ENCODE peak calls at places on chromosomes 1 and 21, in nine cellular contexts. F is nephron progenitor cell, T is LoVo, G is GM18507, N is stromal cell of bone marrow, A is cardiac muscle cell, E is DMS53, W is neuronal stem cell, L is activated T-helper 1 cell treated with Interleukin-2 at 50 U/mL for 16 hours. R is an unnamed sample.

GRCh38 chr1:99269321-99269720 is 5.0 kb downstream of the PLPPR4 start:
- DNase-seq in F (no peak), T (no peak), G (no peak), N (no peak), A (no peak), E (no peak), W (no peak), L (no peak), R (no peak)

GRCh38 chr1:114094303-114094663 is 59.4 kb downstream of the SYT6 start:
- DNase-seq in F (no peak), T (no peak), G (no peak), N (peak), A (peak), E (no peak), W (no peak), L (no peak), R (no peak)

GRCh38 chr1:54519709-54520108 is 28.3 kb upstream of the ACOT11 start:
- DNase-seq in F (no peak), T (no peak), G (no peak), N (no peak), A (no peak), E (peak), W (no peak), L (no peak), R (peak)

GRCh38 chr1:211493865-211494653 is 2.1 kb upstream of the RD3 start:
- DNase-seq in F (no peak), T (no peak), G (no peak), N (no peak), A (no peak), E (no peak), W (no peak), L (no peak), R (no peak)

GRCh38 chr1:10288059-10288615 is 77.8 kb downstream of the KIF1B start:
- DNase-seq in F (no peak), T (no peak), G (no peak), N (no peak), A (no peak), E (no peak), W (no peak), L (no peak), R (no peak)

GRCh38 chr21:27419153-27419552 is 452.3 kb upstream of the ADAMTS5 start:
- DNase-seq in F (no peak), T (no peak), G (no peak), N (no peak), A (peak), E (no peak), W (no peak), L (no peak), R (no peak)

GRCh38 chr1:84944767-84945486 is 51.9 kb upstream of the LPAR3 start:
- DNase-seq in F (peak), T (peak), G (peak), N (peak), A (peak), E (peak), W (peak), L (peak), R (peak)

GRCh38 chr1:226962421-226963391 is 22.6 kb downstream of the COQ8A start:
- DNase-seq in F (no peak), T (no peak), G (no peak), N (no peak), A (no peak), E (no peak), W (no peak), L (no peak), R (no peak)

GRCh38 chr1:95117207-95118018 is at the start of gene TLCD4:
- DNase-seq in F (peak), T (peak), G (no peak), N (no peak), A (peak), E (peak), W (peak), L (peak), R (peak)

GRCh38 chr1:54861070-54861761 is 25.8 kb downstream of the DHCR24 start:
- DNase-seq in F (no peak), T (no peak), G (no peak), N (no peak), A (peak), E (no peak), W (no peak), L (no peak), R (no peak)

GRCh38 chr1:29550119-29550841 is 314.0 kb downstream of the PTPRU start:
- DNase-seq in F (no peak), T (no peak), G (no peak), N (no peak), A (no peak), E (no peak), W (no peak), L (no peak), R (no peak)

GRCh38 chr1:90274376-90274775 is 279.5 kb downstream of the ZNF326 start:
- DNase-seq in F (no peak), T (no peak), G (no peak), N (peak), A (no peak), E (no peak), W (no peak), L (no peak), R (no peak)

GRCh38 chr1:206703647-206704046 is 18.9 kb downstream of the MAPKAPK2 start:
- DNase-seq in F (no peak), T (no peak), G (no peak), N (no peak), A (no peak), E (no peak), W (no peak), L (no peak), R (no peak)

GRCh38 chr1:24105368-24106160 is 6.4 kb downstream of the MYOM3 start:
- DNase-seq in F (no peak), T (peak), G (no peak), N (no peak), A (no peak), E (no peak), W (no peak), L (no peak), R (no peak)

GRCh38 chr1:2180297-2181245 is 14.0 kb downstream of the FAAP20 start:
- DNase-seq in F (no peak), T (no peak), G (no peak), N (no peak), A (no peak), E (no peak), W (no peak), L (no peak), R (no peak)

GRCh38 chr1:247443641-247444040 is 14.3 kb downstream of the OR2B11 start:
- DNase-seq in F (no peak), T (no peak), G (no peak), N (no peak), A (no peak), E (no peak), W (no peak), L (no peak), R (peak)